ENCODE peak calls at places on chromosomes 3 and 15, in five cellular contexts. I is K562, Q is HepG2, O is SK-N-SH, W is GM12878. J is an unnamed sample.

GRCh38 chr15:86040360-86041095 is 39.1 kb upstream of the AGBL1 start:
- DNase-seq in I (no peak), Q (no peak), O (no peak), W (no peak), J (no peak)

GRCh38 chr3:38479431-38480092 is 16.6 kb upstream of the EXOG start:
- DNase-seq in I (peak), Q (peak), O (peak), W (no peak), J (peak)

GRCh38 chr3:30597131-30597768 is 9.2 kb upstream of the TGFBR2 start:
- DNase-seq in I (no peak), Q (peak), O (no peak), W (no peak), J (no peak)

GRCh38 chr3:24196526-24196925 is 251.4 kb downstream of the NR1D2 start:
- DNase-seq in I (no peak), Q (no peak), O (no peak), W (no peak), J (no peak)

GRCh38 chr15:68106656-68107055 is 52.5 kb downstream of the PIAS1 start:
- DNase-seq in I (no peak), Q (peak), O (no peak), W (no peak), J (no peak)

GRCh38 chr15:87741350-87741749 is 515.2 kb downstream of the NTRK3 start:
- DNase-seq in I (no peak), Q (no peak), O (no peak), W (no peak), J (no peak)

GRCh38 chr3:192726386-192726785 is 955 bp downstream of the FGF12 start:
- DNase-seq in I (no peak), Q (no peak), O (no peak), W (no peak), J (no peak)

GRCh38 chr3:45800611-45801010 is 4.3 kb upstream of the SLC6A20 start:
- DNase-seq in I (no peak), Q (no peak), O (no peak), W (no peak), J (no peak)

GRCh38 chr15:64895285-64896065 is 16.2 kb upstream of the ANKDD1A start:
- DNase-seq in I (no peak), Q (no peak), O (no peak), W (peak), J (peak)

GRCh38 chr3:42647821-42648459 is 5.6 kb upstream of the ZBTB47 start:
- DNase-seq in I (no peak), Q (no peak), O (no peak), W (no peak), J (no peak)

GRCh38 chr3:38032328-38032865 is 3.0 kb upstream of the PLCD1 start:
- DNase-seq in I (no peak), Q (no peak), O (no peak), W (no peak), J (no peak)

GRCh38 chr3:133856316-133856715 is 39.4 kb downstream of the RAB6B start:
- DNase-seq in I (no peak), Q (no peak), O (no peak), W (no peak), J (no peak)

GRCh38 chr3:46312996-46313395 is 40.9 kb upstream of the CCR2 start:
- DNase-seq in I (no peak), Q (no peak), O (no peak), W (no peak), J (peak)

GRCh38 chr15:59401810-59402569 is 29.3 kb upstream of the MYO1E start:
- DNase-seq in I (no peak), Q (no peak), O (no peak), W (no peak), J (no peak)

GRCh38 chr15:34325368-34325767 is 12.2 kb downstream of the SLC12A6 start:
- DNase-seq in I (no peak), Q (no peak), O (no peak), W (no peak), J (no peak)

GRCh38 chr3:187967982-187968381 is 186.0 kb upstream of the LPP start:
- DNase-seq in I (no peak), Q (no peak), O (no peak), W (no peak), J (no peak)

GRCh38 chr3:131004603-131005002 is 22.0 kb downstream of the ASTE1 start:
- DNase-seq in I (no peak), Q (no peak), O (no peak), W (no peak), J (no peak)

GRCh38 chr3:66938338-66938963 is 59.7 kb upstream of the KBTBD8 start:
- DNase-seq in I (peak), Q (peak), O (peak), W (peak), J (peak)

GRCh38 chr15:65576669-65577068 is 34.3 kb downstream of the INTS14 start:
- DNase-seq in I (no peak), Q (no peak), O (no peak), W (no peak), J (no peak)

GRCh38 chr3:52502001-52502400 is 6.9 kb downstream of the STAB1 start:
- DNase-seq in I (no peak), Q (no peak), O (no peak), W (no peak), J (no peak)

GRCh38 chr3:28376424-28376823 is 27.8 kb upstream of the AZI2 start:
- DNase-seq in I (no peak), Q (no peak), O (no peak), W (no peak), J (peak)

GRCh38 chr15:100060276-100060926 is 281.4 kb downstream of the ADAMTS17 start:
- DNase-seq in I (no peak), Q (no peak), O (no peak), W (no peak), J (no peak)

GRCh38 chr3:13086594-13086993 is 13.4 kb upstream of the IQSEC1 start:
- DNase-seq in I (no peak), Q (no peak), O (no peak), W (no peak), J (no peak)

GRCh38 chr3:13088020-13089006 is 15.1 kb upstream of the IQSEC1 start:
- DNase-seq in I (no peak), Q (no peak), O (no peak), W (no peak), J (no peak)

GRCh38 chr3:13085081-13085845 is 12.0 kb upstream of the IQSEC1 start:
- DNase-seq in I (peak), Q (no peak), O (no peak), W (no peak), J (no peak)

GRCh38 chr3:13085846-13086179 is 12.6 kb upstream of the IQSEC1 start:
- DNase-seq in I (no peak), Q (no peak), O (no peak), W (no peak), J (no peak)

DNA sequence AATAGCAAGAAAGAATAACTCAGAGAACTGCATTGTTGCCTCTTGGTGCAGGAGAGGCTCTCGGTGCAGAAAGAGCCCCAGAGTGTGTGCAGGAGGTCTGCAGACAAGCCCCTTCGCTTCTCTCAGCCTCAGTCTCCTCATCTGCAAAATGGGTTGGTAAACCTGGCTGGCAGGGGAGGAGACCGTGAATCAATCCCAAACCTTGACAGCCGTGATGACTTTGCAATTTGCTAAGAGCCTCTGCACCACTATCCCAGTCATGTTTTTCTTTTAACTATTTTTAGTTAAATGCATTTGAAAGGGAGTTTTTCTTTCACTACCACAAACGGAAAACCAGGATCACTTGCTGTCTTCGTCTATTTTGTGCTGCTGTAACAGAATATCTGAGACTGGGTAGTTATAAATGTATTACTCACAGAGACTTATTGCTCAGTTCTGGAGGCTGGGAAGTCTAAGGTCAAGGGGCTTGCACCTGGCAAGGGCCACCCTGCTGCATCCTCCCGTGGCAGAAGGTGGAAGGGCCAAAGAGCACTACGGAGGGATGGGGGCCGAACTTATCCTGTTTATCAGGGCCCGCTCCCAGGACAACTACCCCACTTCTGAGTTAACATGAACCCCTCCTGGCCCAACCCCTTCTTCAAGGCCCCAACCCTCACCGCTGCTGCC is 14.2 kb upstream of the IQSEC1 start:
- DNase-seq in I (peak), Q (no peak), O (no peak), W (no peak), J (no peak)
- TF ChIP-seq GABPA in I (no peak), Q (no peak), O (no peak), W (no peak), J (no peak)

DNA sequence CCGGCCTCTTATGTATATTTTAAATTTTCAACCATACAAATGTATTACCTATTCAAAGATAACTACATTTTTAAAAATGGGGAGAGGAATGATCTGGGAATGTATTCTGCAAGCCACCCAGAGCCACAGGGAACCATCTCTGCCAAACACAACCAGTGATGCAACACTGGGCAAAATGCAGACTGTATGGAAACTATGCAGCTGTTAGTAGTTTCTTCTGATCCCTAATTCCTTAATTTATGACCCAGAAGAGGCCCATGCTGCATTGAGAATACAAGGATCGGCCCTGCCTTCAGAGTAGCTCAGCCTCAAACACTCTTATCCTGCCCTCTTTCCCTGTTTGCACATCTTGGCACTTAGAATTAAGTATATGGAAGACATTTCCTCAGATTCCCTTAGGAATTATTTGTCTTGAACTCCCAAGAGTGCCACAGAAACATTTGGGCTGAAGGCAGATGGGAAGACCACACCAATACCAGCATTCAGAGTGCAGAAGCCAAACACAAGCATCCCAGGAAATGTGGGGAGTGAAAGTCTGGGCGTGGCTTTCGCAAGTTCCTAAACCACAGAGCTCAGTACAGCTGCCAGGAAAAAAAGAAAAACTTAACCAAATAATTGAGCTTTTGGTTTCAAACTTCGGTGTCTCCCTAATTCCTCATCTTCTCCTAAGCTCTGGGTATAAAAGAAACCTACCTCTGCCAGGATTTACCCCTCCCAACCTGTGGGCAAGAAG is 5.3 kb downstream of the SNUPN start:
- DNase-seq in I (no peak), Q (no peak), O (no peak), W (no peak), J (no peak)
- TF ChIP-seq GABPA in I (no peak), Q (no peak), O (no peak), W (no peak), J (no peak)

DNA sequence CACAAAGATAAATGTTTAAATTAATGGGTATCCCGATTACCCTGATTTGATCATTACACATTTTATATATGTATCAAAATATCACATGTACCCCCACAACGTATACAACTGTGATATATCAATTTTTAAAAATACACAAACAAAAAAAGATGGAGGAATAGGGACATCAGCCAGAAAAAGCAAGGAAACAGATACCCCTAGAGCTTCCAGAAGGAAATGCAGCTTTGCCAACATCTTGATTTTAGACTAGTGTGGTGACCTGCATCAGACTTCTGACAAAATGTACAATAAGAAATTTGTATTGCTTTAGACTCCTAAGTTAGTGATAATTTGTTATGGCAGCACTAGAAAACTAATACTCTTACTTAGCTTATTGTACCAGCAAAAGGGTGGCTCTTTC is 483.8 kb downstream of the TUSC7 start:
- DNase-seq in I (no peak), Q (no peak), O (no peak), W (no peak), J (no peak)
- TF ChIP-seq GABPA in I (no peak), Q (no peak), O (no peak), W (no peak), J (no peak)

GRCh38 chr3:136624894-136625815 is 127.0 kb downstream of the STAG1 start:
- DNase-seq in I (no peak), Q (peak), O (no peak), W (peak), J (no peak)
- TF ChIP-seq GABPA in I (no peak), Q (no peak), O (no peak), W (no peak), J (no peak)

GRCh38 chr3:120148187-120148954 is 54.1 kb upstream of the GSK3B start:
- DNase-seq in I (no peak), Q (no peak), O (no peak), W (no peak), J (no peak)

GRCh38 chr3:120143676-120144075 is 49.4 kb upstream of the GSK3B start:
- DNase-seq in I (no peak), Q (no peak), O (no peak), W (no peak), J (no peak)

GRCh38 chr3:120147072-120147871 is 53.0 kb upstream of the GSK3B start:
- DNase-seq in I (no peak), Q (peak), O (no peak), W (no peak), J (no peak)

GRCh38 chr3:120144267-120144666 is 50.0 kb upstream of the GSK3B start:
- DNase-seq in I (no peak), Q (peak), O (no peak), W (no peak), J (no peak)

GRCh38 chr3:120145498-120146285 is 51.4 kb upstream of the GSK3B start:
- DNase-seq in I (no peak), Q (no peak), O (no peak), W (no peak), J (no peak)
- TF ChIP-seq GABPA in I (no peak), Q (no peak), O (no peak), W (no peak), J (no peak)

GRCh38 chr3:165642761-165643432 is 194.3 kb downstream of the BCHE start:
- DNase-seq in I (no peak), Q (no peak), O (no peak), W (no peak), J (no peak)

GRCh38 chr3:165641569-165642310 is 195.5 kb downstream of the BCHE start:
- DNase-seq in I (no peak), Q (no peak), O (no peak), W (no peak), J (no peak)

GRCh38 chr3:165643433-165643824 is 193.8 kb downstream of the BCHE start:
- DNase-seq in I (no peak), Q (no peak), O (no peak), W (no peak), J (no peak)

GRCh38 chr3:165640031-165640430 is 197.2 kb downstream of the BCHE start:
- DNase-seq in I (no peak), Q (no peak), O (no peak), W (no peak), J (no peak)

DNA sequence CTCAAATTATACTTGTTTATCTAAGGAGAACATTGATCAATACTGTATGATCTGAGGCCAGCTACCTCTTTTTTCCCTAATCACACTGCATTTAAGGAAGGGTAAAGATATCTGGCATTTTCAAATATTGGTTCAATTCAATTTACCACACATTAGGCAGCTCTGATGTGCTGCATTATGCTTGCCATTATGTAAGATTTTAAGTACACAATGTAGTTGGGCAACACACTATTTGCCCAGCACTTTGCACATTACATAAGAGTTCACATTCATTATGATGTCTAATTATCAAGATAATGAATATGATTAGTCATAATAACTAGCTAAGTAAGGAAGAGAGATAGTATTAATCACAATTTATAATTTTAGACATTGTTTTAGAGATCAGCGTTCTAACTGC is 196.3 kb downstream of the BCHE start:
- DNase-seq in I (no peak), Q (no peak), O (no peak), W (no peak), J (no peak)
- TF ChIP-seq GABPA in I (no peak), Q (no peak), O (no peak), W (no peak), J (no peak)

GRCh38 chr3:11602886-11603285 is 40.8 kb downstream of the VGLL4 start:
- DNase-seq in I (no peak), Q (no peak), O (no peak), W (no peak), J (no peak)

GRCh38 chr3:11605398-11605797 is 38.3 kb downstream of the VGLL4 start:
- DNase-seq in I (no peak), Q (no peak), O (no peak), W (no peak), J (no peak)

GRCh38 chr3:11602441-11602840 is 41.3 kb downstream of the VGLL4 start:
- DNase-seq in I (no peak), Q (no peak), O (no peak), W (no peak), J (no peak)

GRCh38 chr3:11603628-11604027 is 40.1 kb downstream of the VGLL4 start:
- DNase-seq in I (no peak), Q (no peak), O (no peak), W (no peak), J (no peak)

GRCh38 chr3:11604139-11604895 is 39.4 kb downstream of the VGLL4 start:
- DNase-seq in I (peak), Q (no peak), O (no peak), W (no peak), J (no peak)
- TF ChIP-seq GABPA in I (no peak), Q (no peak), O (no peak), W (no peak), J (no peak)

GRCh38 chr3:175121225-175121624 is 262.1 kb downstream of the NAALADL2 start:
- DNase-seq in I (no peak), Q (no peak), O (no peak), W (no peak), J (no peak)
- TF ChIP-seq GABPA in I (no peak), Q (no peak), O (no peak), W (no peak), J (no peak)

GRCh38 chr3:177944228-177944661 is 592.0 kb upstream of the KCNMB2 start:
- DNase-seq in I (no peak), Q (no peak), O (no peak), W (no peak), J (peak)
- TF ChIP-seq GABPA in I (peak), Q (no peak), O (no peak), W (no peak), J (peak)

J was measured in HL-60.